ENCODE peak calls at places on chromosomes 3 and 15, in five cellular contexts. N is osteocyte, V is AG04449, H is heart right ventricle, F is H9. X is an unnamed sample.

GRCh38 chr3:107068980-107069379 is 308.3 kb upstream of the CCDC54 start:
- DNase-seq in V (peak; percentile 52), F (no peak), N (no peak), H (no peak), X (no peak)

GRCh38 chr3:131222599-131222998 is 159.0 kb upstream of the NUDT16 start:
- DNase-seq in H (no peak), F (no peak), V (no peak), N (no peak), X (no peak)

GRCh38 chr15:50828610-50829206 is 63.2 kb upstream of the SPPL2A start:
- DNase-seq in H (no peak), N (no peak), F (no peak), V (peak; percentile 63), X (no peak)

GRCh38 chr15:70703483-70703882 is 59.9 kb downstream of the UACA start:
- DNase-seq in F (no peak), H (no peak), V (no peak), N (no peak), X (no peak)

GRCh38 chr3:71288269-71288930 is 295.1 kb downstream of the FOXP1 start:
- DNase-seq in F (no peak), V (peak; percentile 21), N (no peak), H (no peak), X (no peak)

GRCh38 chr15:28888900-28889299 is 3.1 kb downstream of the APBA2 start:
- DNase-seq in F (no peak), V (no peak), N (no peak), H (no peak), X (no peak)

GRCh38 chr15:70406624-70407390 is 309.1 kb upstream of the TLE3 start:
- DNase-seq in H (no peak), V (no peak), F (no peak), N (no peak), X (no peak)

GRCh38 chr3:37291275-37291700 is 116.9 kb upstream of the LRRFIP2 start:
- DNase-seq in V (peak; percentile 31), F (no peak), N (no peak), H (no peak), X (no peak)

GRCh38 chr3:124372784-124373183 is 357.5 kb upstream of the UMPS start:
- DNase-seq in H (no peak), V (no peak), F (peak; percentile 65), N (no peak), X (no peak)

GRCh38 chr3:194812177-194812576 is 126.5 kb downstream of the FAM43A start:
- DNase-seq in N (no peak), H (no peak), F (no peak), V (no peak), X (no peak)

GRCh38 chr3:52231502-52232278 is 6.2 kb upstream of the TLR9 start:
- DNase-seq in V (no peak), N (peak; percentile 92), H (peak; percentile 82), F (peak; percentile 76), X (peak; percentile 84)

GRCh38 chr3:52600258-52600657 is 63.9 kb downstream of the UQCC5 start:
- DNase-seq in F (no peak), N (no peak), H (no peak), V (no peak), X (no peak)

GRCh38 chr15:82146558-82146957 is 100.7 kb upstream of the MEX3B start:
- DNase-seq in V (no peak), H (no peak), F (no peak), N (no peak), X (no peak)

GRCh38 chr3:192957441-192957951 is 39.8 kb upstream of the MB21D2 start:
- DNase-seq in F (no peak), V (peak; percentile 65), N (no peak), H (no peak), X (no peak)

GRCh38 chr3:111919370-111920065 is 59.3 kb upstream of the ABHD10 start:
- DNase-seq in V (no peak), H (no peak), N (no peak), F (peak; percentile 72), X (no peak)

GRCh38 chr3:128482857-128483656 is 9.9 kb downstream of the GATA2 start:
- DNase-seq in H (no peak), V (peak; percentile 36), N (no peak), F (peak; percentile 48), X (no peak)

GRCh38 chr3:172138031-172138538 is 98.7 kb downstream of the FNDC3B start:
- DNase-seq in N (no peak), H (no peak), F (no peak), V (no peak), X (no peak)

GRCh38 chr15:84819791-84820190 is 2.6 kb downstream of the ALPK3 start:
- DNase-seq in F (no peak), V (no peak), H (no peak), N (no peak), X (no peak)

GRCh38 chr3:38168151-38168987 is 3.0 kb downstream of the OXSR1 start:
- DNase-seq in V (no peak), H (no peak), F (no peak), N (no peak), X (no peak)

GRCh38 chr3:78895528-78895927 is 872.3 kb downstream of the ROBO1 start:
- DNase-seq in V (no peak), H (no peak), F (no peak), N (no peak), X (no peak)

GRCh38 chr15:40481671-40482070 is 10.9 kb downstream of the CHST14 start:
- DNase-seq in V (no peak), F (no peak), H (no peak), N (no peak), X (no peak)

GRCh38 chr15:39434751-39435238 is 146.1 kb upstream of the THBS1 start:
- DNase-seq in F (no peak), N (no peak), V (no peak), H (peak; percentile 44), X (no peak)

GRCh38 chr15:70799667-70800450 is 36.5 kb upstream of the UACA start:
- DNase-seq in F (no peak), V (peak; percentile 93), H (no peak), N (no peak), X (no peak)

GRCh38 chr3:42043116-42043796 is 47.9 kb upstream of the TRAK1 start:
- DNase-seq in F (peak; percentile 92), H (peak; percentile 52), V (no peak), N (peak; percentile 81), X (peak; percentile 80)

GRCh38 chr15:55796321-55796965 is 53.5 kb upstream of the PRTG start:
- DNase-seq in F (no peak), H (no peak), N (no peak), V (no peak), X (no peak)

GRCh38 chr3:2511356-2511755 is 412.7 kb downstream of the CNTN4 start:
- DNase-seq in N (no peak), F (no peak), H (peak; percentile 33), V (no peak), X (no peak)

GRCh38 chr3:126267169-126267975 is 87.0 kb upstream of the ALDH1L1 start:
- DNase-seq in F (peak; percentile 86), H (peak; percentile 77), N (peak; percentile 90), V (peak; percentile 75), X (peak; percentile 81)

GRCh38 chr3:141275511-141275910 is 43.9 kb downstream of the PXYLP1 start:
- DNase-seq in V (no peak), H (no peak), N (peak; percentile 25), F (no peak), X (no peak)

GRCh38 chr3:33447958-33448357 is 7.8 kb upstream of the UBP1 start:
- DNase-seq in V (no peak), F (no peak), H (no peak), N (peak; percentile 77), X (no peak)

GRCh38 chr3:172009736-172010254 is 29.6 kb upstream of the FNDC3B start:
- DNase-seq in F (peak; percentile 29), V (no peak), H (no peak), N (no peak), X (no peak)

DNA sequence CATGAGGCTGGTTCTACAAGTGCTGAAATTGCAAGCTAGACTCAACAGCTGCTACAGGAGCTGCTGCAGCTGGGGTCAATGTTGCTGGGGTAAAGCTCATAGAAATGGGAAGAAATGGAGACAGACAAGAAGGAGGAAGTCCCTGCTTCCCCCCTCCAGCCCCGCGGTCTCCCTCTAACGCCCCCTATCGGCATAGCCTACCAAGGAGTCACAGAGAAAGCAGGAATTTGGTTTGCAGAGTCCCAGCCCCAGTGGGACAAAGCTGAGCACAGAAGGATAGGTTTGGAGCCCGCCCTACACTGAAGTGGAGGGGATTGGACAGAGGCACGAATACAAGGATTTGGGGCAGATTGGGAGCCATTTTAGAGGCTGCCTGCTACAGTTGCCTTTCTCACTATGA is 176.9 kb upstream of the ANKRD28 start:
- DNase-seq in N (no peak), V (no peak), H (no peak), F (peak; percentile 80), X (no peak)
- TF ChIP-seq CTCF in N (no peak), V (peak; percentile 11), H (no peak), F (peak; percentile 78), X (no peak)

GRCh38 chr3:168095611-168096209 is at the start of gene GOLIM4:
- DNase-seq in V (peak; percentile 85), H (peak; percentile 96), N (peak; percentile 98), F (peak; percentile 96), X (peak; percentile 95)
- TF ChIP-seq CTCF in V (peak; percentile 7), H (peak; percentile 18), N (peak; percentile 23), F (peak; percentile 22), X (no peak)

GRCh38 chr15:77531191-77532000 is 101.3 kb downstream of the LINGO1 start:
- DNase-seq in V (no peak), N (no peak), F (no peak), H (no peak), X (no peak)

GRCh38 chr15:77529394-77530159 is 103.1 kb downstream of the LINGO1 start:
- DNase-seq in H (no peak), F (no peak), V (no peak), N (no peak), X (no peak)

GRCh38 chr15:77532067-77532710 is 100.5 kb downstream of the LINGO1 start:
- DNase-seq in H (no peak), F (no peak), N (no peak), V (no peak), X (no peak)

GRCh38 chr15:77528968-77529319 is 103.8 kb downstream of the LINGO1 start:
- DNase-seq in F (no peak), N (no peak), V (no peak), H (no peak), X (no peak)

DNA sequence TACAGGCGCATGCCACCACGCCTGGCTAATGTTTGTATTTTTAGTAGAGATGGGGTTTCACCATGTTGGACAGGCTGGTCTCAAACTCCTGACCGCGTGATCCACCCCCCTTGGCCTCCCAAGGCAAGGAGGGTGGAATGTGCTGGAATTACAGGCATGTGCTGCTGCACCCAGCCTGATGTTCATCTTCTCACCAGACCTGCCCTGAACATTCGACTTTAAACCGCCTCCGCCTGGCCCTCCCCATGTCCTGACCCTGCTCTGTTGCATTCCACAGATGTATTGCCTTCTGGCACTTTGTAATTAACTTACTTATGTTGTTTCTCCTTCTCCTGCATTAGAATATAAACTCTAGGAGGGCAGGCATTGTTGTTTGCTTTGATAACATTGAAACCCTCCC is 102.1 kb downstream of the LINGO1 start:
- DNase-seq in V (peak; percentile 33), F (no peak), N (no peak), H (no peak), X (no peak)
- TF ChIP-seq CTCF in V (no peak), F (no peak), N (no peak), H (no peak), X (no peak)

DNA sequence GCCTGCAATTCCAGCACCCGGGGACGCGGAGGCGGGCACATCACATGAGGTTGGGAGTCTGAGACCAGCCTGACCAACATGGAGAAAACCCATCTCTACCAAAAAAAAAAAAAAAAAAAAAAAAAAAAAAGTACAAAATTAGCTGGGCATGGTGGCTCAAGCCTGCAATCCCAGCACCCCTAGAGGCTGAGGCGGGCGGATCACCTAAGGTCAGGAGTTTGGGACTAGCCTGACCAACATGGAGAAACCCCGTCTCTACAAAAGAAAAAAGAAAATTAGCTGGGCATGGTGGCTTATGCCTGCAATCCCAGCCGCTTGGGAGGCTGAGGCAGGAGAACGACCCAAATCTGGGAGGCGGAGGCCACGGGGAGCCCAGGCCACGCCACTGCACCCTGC is 7.5 kb upstream of the FAN1 start:
- DNase-seq in N (no peak), V (no peak), H (no peak), F (no peak), X (no peak)
- TF ChIP-seq CTCF in N (no peak), V (no peak), H (no peak), F (no peak), X (no peak)